ENCODE peak calls at places on chromosome 2, in seven cellular contexts. G is neural progenitor cell, N is psoas muscle, M is astrocyte, Z is colonic mucosa, Q is breast epithelium, D is brain microvascular endothelial cell. S is an unnamed sample. For H3K36me3, the result is how much of the 10 kb centered on the place peaks cover.

GRCh38 chr2:239024226-239024625 is 176.3 kb downstream of the TWIST2 start:
- DNase-seq in G (no peak), Q (no peak), N (no peak), M (no peak), D (no peak), Z (no peak), S (peak)

GRCh38 chr2:10166489-10167295 is 44.2 kb downstream of the RRM2 start:
- DNase-seq in M (no peak), Z (no peak), G (no peak), D (no peak), N (no peak), Q (no peak), S (no peak)

GRCh38 chr2:38432827-38433606 is 55.9 kb upstream of the ATL2 start:
- DNase-seq in D (no peak), Q (no peak), M (no peak), Z (no peak), N (no peak), G (no peak), S (no peak)

GRCh38 chr2:165474621-165475269 is 5.2 kb downstream of the CSRNP3 start:
- DNase-seq in Q (no peak), D (no peak), Z (no peak), M (no peak), G (no peak), N (no peak), S (no peak)

GRCh38 chr2:96116424-96116878 is at the start of gene ADRA2B:
- DNase-seq in Q (peak), D (no peak), N (peak), G (peak), M (no peak), Z (peak), S (no peak)

GRCh38 chr2:101111917-101112771 is 39.0 kb downstream of the TBC1D8 start:
- DNase-seq in M (peak), G (no peak), D (peak), Z (no peak), Q (no peak), N (no peak), S (no peak)

GRCh38 chr2:178241852-178242551 is 47.7 kb downstream of the OSBPL6 start:
- DNase-seq in M (peak), Q (no peak), D (peak), N (no peak), G (no peak), Z (peak), S (no peak)

GRCh38 chr2:113136828-113137775 is 9.7 kb downstream of the IL1RN start:
- DNase-seq in D (peak), M (no peak), N (no peak), Q (no peak), Z (peak), G (peak), S (no peak)

GRCh38 chr2:39447266-39448168 is 10.4 kb upstream of the MAP4K3 start:
- DNase-seq in Z (no peak), D (peak), G (no peak), N (no peak), M (no peak), Q (no peak), S (no peak)

GRCh38 chr2:75573145-75573878 is 12.6 kb upstream of the EVA1A start:
- DNase-seq in M (no peak), G (no peak), D (no peak), Z (no peak), N (no peak), Q (no peak), S (no peak)

GRCh38 chr2:16245481-16246054 is 305.2 kb downstream of the MYCN start:
- DNase-seq in Z (no peak), M (no peak), N (no peak), G (no peak), Q (no peak), D (no peak), S (no peak)

GRCh38 chr2:218658671-218659257 is 659 bp downstream of the ZNF142 start:
- DNase-seq in N (no peak), Q (no peak), G (peak), D (peak), M (peak), Z (peak), S (no peak)

GRCh38 chr2:197108758-197109157 is 182.3 kb upstream of the PGAP1 start:
- DNase-seq in M (peak), Q (peak), D (peak), Z (no peak), N (peak), G (no peak), S (peak)

GRCh38 chr2:149716687-149717086 is 129.1 kb upstream of the MMADHC start:
- DNase-seq in Z (no peak), Q (no peak), D (no peak), M (peak), G (peak), N (no peak), S (no peak)

GRCh38 chr2:85878719-85879390 is 9.9 kb downstream of the ST3GAL5 start:
- DNase-seq in G (no peak), Q (no peak), D (no peak), N (no peak), M (peak), Z (no peak), S (no peak)

GRCh38 chr2:121031568-121032340 is 253.2 kb downstream of the TFCP2L1 start:
- DNase-seq in M (no peak), Z (no peak), N (no peak), G (no peak), D (no peak), Q (no peak), S (no peak)

GRCh38 chr2:121529439-121530209 is 1.1 kb upstream of the RNU4ATAC start:
- DNase-seq in M (peak), Q (no peak), G (peak), D (peak), Z (peak), N (no peak), S (no peak)

GRCh38 chr2:168666339-168666738 is 136.1 kb upstream of the NOSTRIN start:
- DNase-seq in M (peak), Z (no peak), D (no peak), G (no peak), Q (no peak), N (no peak), S (no peak)

GRCh38 chr2:128420776-128421175 is 102.1 kb upstream of the HS6ST1 start:
- DNase-seq in M (no peak), D (no peak), G (no peak), N (no peak), Z (peak), Q (no peak), S (peak)

GRCh38 chr2:121888189-121888557 is 132.7 kb downstream of the TSN start:
- DNase-seq in D (no peak), Z (no peak), G (no peak), N (no peak), M (no peak), Q (no peak), S (no peak)

GRCh38 chr2:240559271-240559670 is 886 bp upstream of the DUSP28 start:
- DNase-seq in Q (peak), M (no peak), G (no peak), N (no peak), Z (no peak), D (no peak), S (no peak)
- H3K27ac ChIP-seq in Q (no peak), M (no peak), G (no peak), N (no peak), Z (no peak), D (no peak), S (no peak)

GRCh38 chr2:241049739-241050623 is 51.6 kb downstream of the SNED1 start:
- DNase-seq in M (peak), Q (no peak), Z (peak), G (peak), N (no peak), D (no peak), S (no peak)

GRCh38 chr2:241048949-241049343 is 50.5 kb downstream of the SNED1 start:
- DNase-seq in Q (no peak), Z (no peak), D (no peak), N (no peak), M (no peak), G (no peak), S (peak)

GRCh38 chr2:241047253-241048010 is 49.0 kb downstream of the SNED1 start:
- DNase-seq in M (no peak), G (no peak), Q (no peak), D (no peak), Z (no peak), N (no peak), S (no peak)

GRCh38 chr2:241050624-241051577 is 51.2 kb downstream of the MTERF4 start:
- DNase-seq in Q (no peak), N (no peak), M (no peak), Z (peak), D (no peak), G (no peak), S (no peak)

DNA sequence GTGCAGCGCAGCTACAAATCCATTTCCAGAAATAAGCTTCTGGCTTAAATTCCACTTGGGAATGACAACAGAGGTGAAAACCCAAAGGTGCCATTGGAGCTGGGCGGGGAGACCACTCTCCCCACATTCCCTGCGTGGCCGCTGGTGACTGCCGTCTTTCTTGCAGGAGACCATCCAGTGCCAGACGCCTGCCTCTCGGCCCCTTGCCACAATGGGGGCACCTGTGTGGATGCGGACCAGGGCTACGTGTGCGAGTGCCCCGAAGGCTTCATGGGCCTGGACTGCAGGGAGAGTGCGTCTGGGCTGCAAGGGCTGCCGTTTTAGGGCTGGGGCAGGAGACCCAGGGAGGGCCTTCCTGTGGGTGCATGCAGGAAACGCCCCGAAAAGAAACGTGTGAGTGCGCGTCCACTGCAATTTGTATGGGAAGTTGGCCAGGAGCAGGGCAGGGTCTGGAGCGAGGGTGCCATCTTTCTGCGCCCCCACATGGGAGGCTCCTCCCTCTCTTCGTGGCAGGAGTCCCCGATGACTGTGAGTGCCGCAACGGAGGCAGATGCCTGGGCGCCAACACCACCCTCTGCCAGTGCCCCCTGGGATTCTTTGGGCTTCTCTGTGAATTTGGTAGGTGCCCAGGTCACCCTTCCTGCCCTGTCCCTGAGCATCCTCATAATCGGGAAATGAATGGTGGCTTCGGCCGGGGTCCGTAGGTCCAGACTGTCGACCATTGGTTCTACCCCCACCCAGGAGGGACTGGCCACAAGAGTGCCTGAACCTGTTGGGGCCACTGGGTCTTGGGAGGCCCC is 49.9 kb downstream of the SNED1 start:
- DNase-seq in N (no peak), Q (no peak), G (no peak), Z (no peak), D (no peak), M (no peak), S (peak)
- H3K36me3 ChIP-seq in N (under half), Q (under half), G (under half), Z (under half), D (under half), M (under half), S (under half)

GRCh38 chr2:138486347-138487198 is 15.0 kb upstream of the SPOPL start:
- DNase-seq in M (no peak), G (no peak), Z (no peak), D (no peak), N (no peak), Q (no peak), S (no peak)
- TF ChIP-seq CTCF in M (no peak), G (no peak), Z (no peak), D (peak), N (no peak), Q (no peak), S (no peak)

GRCh38 chr2:215601990-215602721 is 166.3 kb upstream of the FN1 start:
- DNase-seq in D (no peak), Q (no peak), G (no peak), Z (no peak), M (peak), N (no peak), S (no peak)
- H3K27ac ChIP-seq in D (no peak), Q (no peak), G (no peak), Z (no peak), M (peak), N (no peak), S (no peak)

S was measured in suprapubic skin.